ENCODE peak calls at places on chromosomes 5 and 9, in nine cellular contexts. D is mammary epithelial cell; X is psoas muscle; Q is anterior cingulate cortex; A is naive thymus-derived CD8-positive, alpha-beta T cell; S is T47D; V is activated naive CD8-positive, alpha-beta T cell treated with anti-CD3 and anti-CD28 coated beads for 36 hours; H is left ventricle myocardium inferior; C is kidney epithelial cell. F is an unnamed sample.
A peak's percentile ranks its signal among the peaks of the same experiment; 100 is the strongest.

GRCh38 chr9:137115394-137116026 is 977 bp upstream of the DPP7 start:
- DNase-seq in C (no peak), Q (no peak), H (no peak), V (no peak), S (no peak), A (no peak), D (no peak), X (no peak), F (no peak)

GRCh38 chr9:107172160-107172978 is 110.7 kb upstream of the RAD23B start:
- DNase-seq in A (peak; percentile 32), V (peak; percentile 52), Q (peak; percentile 61), H (peak; percentile 70), S (peak; percentile 90), D (peak; percentile 64), X (peak; percentile 80), C (peak; percentile 45), F (peak; percentile 80)

GRCh38 chr5:38751103-38751502 is 94.7 kb upstream of the OSMR start:
- DNase-seq in D (no peak), C (no peak), S (peak; percentile 15), H (no peak), V (no peak), A (no peak), X (no peak), Q (no peak), F (no peak)

GRCh38 chr5:10081584-10081983 is 168.1 kb downstream of the ATPSCKMT start:
- DNase-seq in X (no peak), S (no peak), D (no peak), A (no peak), C (no peak), H (no peak), V (no peak), Q (no peak), F (no peak)

GRCh38 chr5:124104344-124104743 is 592.4 kb downstream of the CSNK1G3 start:
- DNase-seq in H (no peak), Q (no peak), X (no peak), D (peak; percentile 54), S (no peak), V (no peak), C (no peak), A (no peak), F (no peak)

GRCh38 chr5:83474170-83474796 is 2.7 kb downstream of the VCAN start:
- DNase-seq in H (peak; percentile 84), D (peak; percentile 94), A (no peak), Q (peak; percentile 59), V (peak; percentile 54), C (peak; percentile 73), S (peak; percentile 58), X (peak; percentile 90), F (peak; percentile 77)

GRCh38 chr5:23412011-23412410 is 95.4 kb upstream of the PRDM9 start:
- DNase-seq in Q (no peak), V (no peak), D (peak; percentile 74), H (no peak), S (peak; percentile 45), C (no peak), A (no peak), X (no peak), F (no peak)

GRCh38 chr5:167639761-167640160 is 651.7 kb upstream of the WWC1 start:
- DNase-seq in D (no peak), Q (no peak), A (no peak), S (no peak), X (no peak), V (no peak), C (no peak), H (no peak), F (no peak)

F was measured in adrenal gland.